ENCODE peak calls at places on chromosomes 3 and 15, in six cellular contexts. One of them, this sample, is unnamed.
A peak's percentile ranks its signal among the peaks of the same experiment; 100 is the strongest.

GRCh38 chr3:10305331-10305902 is 12.7 kb upstream of the GHRL start:
- DNase-seq in AG04449: no peak
- DNase-seq in tibial nerve: no peak
- DNase-seq in thyroid gland: no peak
- DNase-seq in ascending aorta: no peak
- DNase-seq in cardiac fibroblast: no peak
- DNase-seq in this sample: no peak

GRCh38 chr3:69451594-69451993 is 65.7 kb upstream of the FRMD4B start:
- DNase-seq in AG04449: no peak
- DNase-seq in cardiac fibroblast: peak; percentile 26
- DNase-seq in ascending aorta: no peak
- DNase-seq in thyroid gland: no peak
- DNase-seq in tibial nerve: no peak
- DNase-seq in this sample: no peak

GRCh38 chr3:109337393-109337792 is at the start of gene DPPA4:
- DNase-seq in AG04449: no peak
- DNase-seq in ascending aorta: no peak
- DNase-seq in thyroid gland: no peak
- DNase-seq in cardiac fibroblast: no peak
- DNase-seq in tibial nerve: no peak
- DNase-seq in this sample: no peak

GRCh38 chr15:99155961-99156443 is 51.1 kb downstream of the SYNM start:
- DNase-seq in tibial nerve: no peak
- DNase-seq in AG04449: no peak
- DNase-seq in cardiac fibroblast: peak; percentile 14
- DNase-seq in ascending aorta: no peak
- DNase-seq in thyroid gland: no peak
- DNase-seq in this sample: peak; percentile 7

GRCh38 chr3:122299872-122300460 is 25.1 kb upstream of the CSTA start:
- DNase-seq in ascending aorta: no peak
- DNase-seq in tibial nerve: peak; percentile 16
- DNase-seq in cardiac fibroblast: peak; percentile 7
- DNase-seq in AG04449: no peak
- DNase-seq in thyroid gland: no peak
- DNase-seq in this sample: no peak

GRCh38 chr3:142447308-142447851 is 457 bp downstream of the XRN1 start:
- DNase-seq in tibial nerve: peak; percentile 10
- DNase-seq in thyroid gland: peak; percentile 50
- DNase-seq in ascending aorta: no peak
- DNase-seq in AG04449: no peak
- DNase-seq in cardiac fibroblast: peak; percentile 56
- DNase-seq in this sample: no peak

GRCh38 chr15:41501191-41501917 is 7.7 kb downstream of the ITPKA start:
- DNase-seq in ascending aorta: no peak
- DNase-seq in thyroid gland: peak; percentile 57
- DNase-seq in cardiac fibroblast: no peak
- DNase-seq in AG04449: no peak
- DNase-seq in tibial nerve: no peak
- DNase-seq in this sample: no peak

GRCh38 chr15:96622714-96623113 is 292.2 kb downstream of the NR2F2 start:
- DNase-seq in ascending aorta: no peak
- DNase-seq in cardiac fibroblast: no peak
- DNase-seq in thyroid gland: no peak
- DNase-seq in tibial nerve: no peak
- DNase-seq in AG04449: no peak
- DNase-seq in this sample: no peak

GRCh38 chr3:175651716-175652115 is 792.6 kb downstream of the NAALADL2 start:
- DNase-seq in AG04449: no peak
- DNase-seq in tibial nerve: no peak
- DNase-seq in thyroid gland: no peak
- DNase-seq in ascending aorta: no peak
- DNase-seq in cardiac fibroblast: no peak
- DNase-seq in this sample: no peak

GRCh38 chr15:56934269-56934668 is 15.8 kb downstream of the TCF12 start:
- DNase-seq in tibial nerve: no peak
- DNase-seq in ascending aorta: no peak
- DNase-seq in cardiac fibroblast: peak; percentile 38
- DNase-seq in AG04449: no peak
- DNase-seq in thyroid gland: no peak
- DNase-seq in this sample: no peak

GRCh38 chr3:64223809-64224570 is 1.3 kb downstream of the PRICKLE2 start:
- DNase-seq in tibial nerve: no peak
- DNase-seq in ascending aorta: no peak
- DNase-seq in thyroid gland: peak; percentile 37
- DNase-seq in AG04449: no peak
- DNase-seq in cardiac fibroblast: peak; percentile 77
- DNase-seq in this sample: no peak
- TF ChIP-seq CTCF in tibial nerve: no peak
- TF ChIP-seq CTCF in ascending aorta: no peak
- TF ChIP-seq CTCF in thyroid gland: no peak
- TF ChIP-seq CTCF in AG04449: peak; percentile 32
- TF ChIP-seq CTCF in cardiac fibroblast: no peak
- TF ChIP-seq CTCF in this sample: no peak

GRCh38 chr3:35043040-35043439 is 596.3 kb upstream of the ARPP21 start:
- DNase-seq in ascending aorta: no peak
- DNase-seq in cardiac fibroblast: no peak
- DNase-seq in tibial nerve: no peak
- DNase-seq in AG04449: no peak
- DNase-seq in thyroid gland: no peak
- DNase-seq in this sample: no peak

GRCh38 chr3:35042210-35042960 is 596.9 kb upstream of the ARPP21 start:
- DNase-seq in thyroid gland: no peak
- DNase-seq in ascending aorta: no peak
- DNase-seq in AG04449: no peak
- DNase-seq in cardiac fibroblast: no peak
- DNase-seq in tibial nerve: no peak
- DNase-seq in this sample: no peak

GRCh38 chr3:35044185-35044584 is 595.1 kb upstream of the ARPP21 start:
- DNase-seq in tibial nerve: no peak
- DNase-seq in ascending aorta: no peak
- DNase-seq in AG04449: no peak
- DNase-seq in cardiac fibroblast: no peak
- DNase-seq in thyroid gland: no peak
- DNase-seq in this sample: no peak

DNA sequence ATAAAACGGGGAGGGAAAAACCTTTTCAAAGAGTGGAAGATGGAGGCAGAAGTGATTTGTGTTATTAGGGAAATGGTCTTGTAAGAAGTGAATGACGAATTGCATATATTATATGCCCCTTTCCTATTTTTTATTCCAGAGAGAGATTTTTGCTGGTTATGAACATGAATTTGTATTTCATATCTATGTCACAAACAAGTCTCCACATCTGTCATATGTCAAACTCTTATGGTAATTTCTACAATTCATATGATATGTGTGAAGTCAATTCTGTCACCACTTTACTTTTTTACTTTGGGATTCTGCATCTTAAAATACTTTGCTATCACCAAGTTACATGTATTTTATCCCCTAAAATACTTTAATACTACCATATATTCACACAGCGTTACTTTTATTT is 594.2 kb upstream of the ARPP21 start:
- DNase-seq in cardiac fibroblast: no peak
- DNase-seq in tibial nerve: no peak
- DNase-seq in AG04449: no peak
- DNase-seq in thyroid gland: no peak
- DNase-seq in ascending aorta: no peak
- DNase-seq in this sample: no peak
- H3K4me3 ChIP-seq in cardiac fibroblast: no peak overlapping the region
- H3K4me3 ChIP-seq in tibial nerve: no peak overlapping the region
- H3K4me3 ChIP-seq in AG04449: no peak overlapping the region
- H3K4me3 ChIP-seq in thyroid gland: no peak overlapping the region
- H3K4me3 ChIP-seq in ascending aorta: no peak overlapping the region
- H3K4me3 ChIP-seq in this sample: no peak overlapping the region

GRCh38 chr15:83657549-83657948 is 3.6 kb downstream of the ADAMTSL3 start:
- DNase-seq in ascending aorta: no peak
- DNase-seq in AG04449: no peak
- DNase-seq in cardiac fibroblast: no peak
- DNase-seq in thyroid gland: no peak
- DNase-seq in tibial nerve: no peak
- DNase-seq in this sample: no peak
- TF ChIP-seq CTCF in ascending aorta: no peak
- TF ChIP-seq CTCF in AG04449: no peak
- TF ChIP-seq CTCF in cardiac fibroblast: peak; percentile 25
- TF ChIP-seq CTCF in thyroid gland: no peak
- TF ChIP-seq CTCF in tibial nerve: no peak
- TF ChIP-seq CTCF in this sample: peak; percentile 57

GRCh38 chr3:98532709-98533571 is 1.2 kb downstream of the GPR15 start:
- DNase-seq in thyroid gland: no peak
- DNase-seq in cardiac fibroblast: no peak
- DNase-seq in tibial nerve: no peak
- DNase-seq in ascending aorta: no peak
- DNase-seq in AG04449: no peak
- DNase-seq in this sample: no peak
- H3K4me3 ChIP-seq in thyroid gland: no peak overlapping the region
- H3K4me3 ChIP-seq in cardiac fibroblast: no peak overlapping the region
- H3K4me3 ChIP-seq in tibial nerve: no peak overlapping the region
- H3K4me3 ChIP-seq in ascending aorta: no peak overlapping the region
- H3K4me3 ChIP-seq in AG04449: no peak overlapping the region
- H3K4me3 ChIP-seq in this sample: no peak overlapping the region

This sample was measured in retinal pigment epithelial cell.